ENCODE peak calls at places on chromosomes 3 and 15, in four cellular contexts. J is neural progenitor cell, Y is A673, N is AG04450. C is an unnamed sample.

GRCh38 chr3:100634493-100635272 is 25.3 kb downstream of the ADGRG7 start:
- DNase-seq in Y (peak; percentile 68), N (no peak), J (peak; percentile 10), C (peak; percentile 19)

GRCh38 chr15:65778269-65778668 is 13.8 kb downstream of the DENND4A start:
- DNase-seq in J (no peak), Y (no peak), N (no peak), C (no peak)

GRCh38 chr3:25863011-25863415 is 73.1 kb downstream of the OXSM start:
- DNase-seq in Y (no peak), N (no peak), J (no peak), C (no peak)

GRCh38 chr3:126343675-126344074 is 13.5 kb downstream of the KLF15 start:
- DNase-seq in Y (no peak), J (no peak), N (no peak), C (peak; percentile 6)

GRCh38 chr3:54905230-54905888 is 22.5 kb downstream of the LRTM1 start:
- DNase-seq in N (no peak), J (no peak), Y (no peak), C (no peak)

GRCh38 chr15:73573071-73573470 is 60.1 kb downstream of the NPTN start:
- DNase-seq in N (no peak), Y (peak; percentile 28), J (no peak), C (no peak)

GRCh38 chr15:56337084-56337725 is 28.0 kb upstream of the TEX9 start:
- DNase-seq in J (no peak), N (no peak), Y (no peak), C (no peak)

GRCh38 chr3:184553385-184553784 is 8.2 kb upstream of the EPHB3 start:
- DNase-seq in J (no peak), N (no peak), Y (no peak), C (no peak)

GRCh38 chr15:52620496-52620895 is 51.7 kb upstream of the ARPP19 start:
- DNase-seq in N (no peak), J (no peak), Y (no peak), C (no peak)

GRCh38 chr3:8952130-8952529 is 11.1 kb downstream of the RAD18 start:
- DNase-seq in Y (no peak), J (no peak), N (no peak), C (no peak)

GRCh38 chr3:183699238-183699947 is 1.8 kb downstream of the YEATS2 start:
- DNase-seq in J (no peak), N (no peak), Y (no peak), C (no peak)

GRCh38 chr3:151798476-151798875 is 15.4 kb upstream of the AADAC start:
- DNase-seq in N (no peak), Y (no peak), J (no peak), C (no peak)

GRCh38 chr15:75565062-75565970 is 13.8 kb downstream of the PTPN9 start:
- DNase-seq in N (no peak), Y (no peak), J (no peak), C (no peak)

GRCh38 chr15:25684521-25685215 is 178.5 kb downstream of the ATP10A start:
- DNase-seq in N (peak; percentile 37), Y (no peak), J (no peak), C (no peak)

GRCh38 chr3:22922317-22922716 is 280.8 kb upstream of the UBE2E2 start:
- DNase-seq in N (no peak), J (peak; percentile 10), Y (no peak), C (no peak)

GRCh38 chr3:179826247-179826637 is 173.4 kb downstream of the USP13 start:
- DNase-seq in J (no peak), N (no peak), Y (no peak), C (no peak)

GRCh38 chr3:66803206-66803605 is 194.9 kb upstream of the KBTBD8 start:
- DNase-seq in Y (peak; percentile 78), J (peak; percentile 65), N (no peak), C (no peak)

GRCh38 chr3:126936853-126937395 is 46.0 kb upstream of the PLXNA1 start:
- DNase-seq in J (no peak), Y (no peak), N (no peak), C (no peak)

GRCh38 chr3:116426036-116426435 is 19.3 kb downstream of the LSAMP start:
- DNase-seq in Y (no peak), J (no peak), N (no peak), C (no peak)

GRCh38 chr15:82100116-82100795 is 54.4 kb upstream of the MEX3B start:
- DNase-seq in Y (peak; percentile 19), N (no peak), J (peak; percentile 15), C (no peak)

GRCh38 chr3:136068708-136069107 is 103.2 kb downstream of the PPP2R3A start:
- DNase-seq in N (peak; percentile 46), Y (no peak), J (no peak), C (no peak)

GRCh38 chr3:131711114-131711786 is 208.5 kb upstream of the MRPL3 start:
- DNase-seq in J (no peak), Y (no peak), N (no peak), C (no peak)

GRCh38 chr15:91537868-91538267 is 315.6 kb upstream of the SLCO3A1 start:
- DNase-seq in N (no peak), Y (no peak), J (no peak), C (no peak)

GRCh38 chr3:46733026-46733800 is 15.5 kb upstream of the PRSS50 start:
- DNase-seq in Y (no peak), J (no peak), N (no peak), C (no peak)

GRCh38 chr15:101810905-101811304 is 1.1 kb upstream of the OR4F15 start:
- DNase-seq in J (peak; percentile 63), Y (peak; percentile 5), N (no peak), C (no peak)

GRCh38 chr15:57969355-57969754 is 96.2 kb downstream of the ALDH1A2 start:
- DNase-seq in Y (peak; percentile 9), N (no peak), J (peak; percentile 27), C (no peak)
- TF ChIP-seq CTCF in Y (peak; percentile 42), N (no peak), J (peak; percentile 49), C (no peak)

GRCh38 chr3:128554465-128555097 is 61.6 kb upstream of the GATA2 start:
- DNase-seq in J (no peak), Y (no peak), N (no peak), C (no peak)
- TF ChIP-seq CTCF in J (no peak), Y (no peak), N (no peak), C (no peak)

GRCh38 chr3:161171639-161172552 is 49.2 kb upstream of the NMD3 start:
- DNase-seq in Y (no peak), J (peak; percentile 21), N (no peak), C (no peak)
- TF ChIP-seq CTCF in Y (peak; percentile 31), J (peak; percentile 43), N (peak; percentile 21), C (no peak)

DNA sequence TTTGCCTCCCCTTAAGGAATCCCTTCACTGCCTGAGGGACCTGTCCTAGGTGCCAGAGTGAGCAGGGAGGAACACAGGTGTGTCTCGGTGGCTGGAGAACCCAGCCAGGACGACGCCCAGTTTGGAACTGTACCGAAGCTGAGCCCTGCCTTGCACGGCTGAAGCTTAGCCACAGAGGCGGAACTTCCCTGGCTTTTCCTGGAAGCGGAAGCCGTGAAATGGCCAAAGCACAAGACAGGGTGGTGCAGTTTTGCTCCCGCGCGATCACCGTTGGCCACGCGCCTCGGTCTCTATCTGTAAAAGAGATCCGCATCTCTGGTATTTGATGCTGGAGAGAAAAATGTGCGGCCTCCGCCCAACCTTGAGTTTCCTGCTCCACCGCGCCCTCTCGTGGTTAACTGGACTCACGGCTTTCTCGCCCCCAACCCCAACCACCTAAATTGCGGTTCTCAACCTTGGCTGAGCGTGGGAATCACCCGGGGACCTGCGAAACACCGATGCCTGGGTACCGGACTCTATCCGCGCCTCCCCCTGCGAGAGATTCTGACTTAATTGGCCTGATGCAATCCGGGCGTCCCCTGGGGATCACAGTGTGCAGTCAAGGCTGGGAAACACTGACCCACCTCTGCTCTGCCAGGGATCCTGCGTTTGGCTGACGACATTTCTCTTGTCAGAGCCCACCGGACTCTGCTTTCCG is 70.7 kb upstream of the ABHD2 start:
- DNase-seq in J (peak; percentile 93), N (peak; percentile 48), Y (peak; percentile 83), C (peak; percentile 91)
- TF ChIP-seq CTCF in J (peak; percentile 87), N (peak; percentile 91), Y (peak; percentile 91), C (peak; percentile 82)

DNA sequence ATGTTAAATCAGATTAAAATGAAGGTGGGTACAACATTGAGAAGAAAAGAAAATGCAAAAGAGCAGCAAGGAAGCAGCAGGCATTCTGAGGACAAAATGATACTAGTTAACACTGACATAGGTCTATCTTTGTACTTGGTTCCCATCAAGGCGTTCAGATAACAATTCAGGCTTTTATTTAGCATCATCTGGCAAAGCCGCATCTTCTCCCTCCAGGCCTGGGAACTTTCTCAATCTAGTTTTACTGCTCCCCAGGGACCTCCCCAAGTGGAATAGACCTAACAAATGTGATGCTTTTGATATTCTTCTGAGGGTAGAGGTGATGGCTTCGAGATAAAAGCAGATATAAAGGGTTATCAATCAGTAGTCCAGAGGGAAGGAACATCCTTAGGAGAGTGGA is 130.6 kb downstream of the C3orf38 start:
- DNase-seq in N (no peak), J (no peak), Y (no peak), C (no peak)
- TF ChIP-seq CTCF in N (no peak), J (no peak), Y (no peak), C (no peak)

GRCh38 chr15:67903708-67904107 is 63.9 kb upstream of the RNU6-1 start:
- DNase-seq in J (no peak), N (no peak), Y (no peak), C (no peak)

GRCh38 chr15:67905628-67906027 is 65.8 kb upstream of the RNU6-1 start:
- DNase-seq in N (no peak), Y (no peak), J (no peak), C (no peak)

GRCh38 chr15:67907175-67907723 is 67.4 kb upstream of the RNU6-1 start:
- DNase-seq in Y (no peak), N (no peak), J (no peak), C (no peak)

GRCh38 chr15:67908756-67909155 is 68.9 kb upstream of the RNU6-1 start:
- DNase-seq in N (no peak), Y (no peak), J (no peak), C (no peak)

GRCh38 chr15:67906382-67906781 is 66.5 kb upstream of the RNU6-1 start:
- DNase-seq in N (no peak), Y (no peak), J (no peak), C (no peak)
- TF ChIP-seq CTCF in N (peak; percentile 35), Y (peak; percentile 43), J (peak; percentile 37), C (no peak)

DNA sequence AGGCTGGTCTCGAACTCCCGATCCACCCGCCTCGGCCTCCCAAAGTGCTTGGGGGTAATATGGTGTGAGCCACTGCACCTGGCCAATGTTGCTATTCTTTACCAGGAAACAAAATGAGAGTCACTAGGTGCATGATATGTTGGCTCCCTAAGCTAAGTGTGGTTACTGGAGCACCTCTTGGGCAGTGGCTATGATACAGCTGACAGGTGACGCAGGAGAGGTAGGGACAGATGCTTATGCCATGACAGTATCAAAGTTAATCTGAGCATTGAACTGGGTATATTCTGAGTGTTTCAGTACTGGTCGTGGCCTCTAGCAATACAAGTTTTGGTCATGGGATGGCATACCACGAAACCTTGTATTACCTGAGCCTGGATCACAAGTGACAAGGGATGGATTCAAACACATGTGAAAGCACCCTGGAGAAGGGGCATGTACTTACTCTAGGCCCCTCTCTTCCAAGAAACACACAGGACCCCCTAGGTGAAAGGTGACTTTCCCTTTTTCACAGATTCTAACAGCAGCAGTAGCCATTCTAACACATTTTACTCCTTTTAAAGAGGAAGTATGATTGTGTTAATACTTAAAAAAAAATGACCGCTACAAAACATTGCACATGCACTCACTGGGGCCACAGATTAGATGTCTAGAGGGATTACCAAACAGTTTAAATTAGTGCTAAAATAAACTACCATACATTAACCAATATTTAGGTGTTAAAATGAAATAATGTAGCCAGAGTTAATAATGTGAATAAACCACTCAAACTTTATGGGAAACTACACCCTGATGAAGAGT is 467.3 kb downstream of the SHQ1 start:
- DNase-seq in N (no peak), J (no peak), Y (no peak), C (no peak)
- TF ChIP-seq CTCF in N (no peak), J (no peak), Y (no peak), C (no peak)

C was measured in glutamatergic neuron.